ENCODE peak calls at places on chromosome 3, in seven cellular contexts. One of them, this sample, is unnamed.

GRCh38 chr3:181326637-181327223 is 337.2 kb upstream of the DNAJC19 start:
- DNase-seq in germinal center: peak; percentile 7
- DNase-seq in coronary artery: no peak
- DNase-seq in activated CD4-positive, alpha-beta T cell treated with anti-CD3 and anti-CD28 coated beads for 48 hours: no peak
- DNase-seq in DMS79: no peak
- DNase-seq in MCF 10A: peak; percentile 46
- DNase-seq in glomerular endothelial cell: peak; percentile 20
- DNase-seq in this sample: peak; percentile 6

GRCh38 chr3:49869525-49870126 is at the start of gene CAMKV:
- DNase-seq in DMS79: no peak
- DNase-seq in germinal center: peak; percentile 60
- DNase-seq in coronary artery: no peak
- DNase-seq in glomerular endothelial cell: no peak
- DNase-seq in MCF 10A: no peak
- DNase-seq in activated CD4-positive, alpha-beta T cell treated with anti-CD3 and anti-CD28 coated beads for 48 hours: peak; percentile 45
- DNase-seq in this sample: no peak

GRCh38 chr3:120497318-120497717 is 46.5 kb upstream of the FSTL1 start:
- DNase-seq in coronary artery: no peak
- DNase-seq in MCF 10A: peak; percentile 84
- DNase-seq in glomerular endothelial cell: no peak
- DNase-seq in germinal center: no peak
- DNase-seq in activated CD4-positive, alpha-beta T cell treated with anti-CD3 and anti-CD28 coated beads for 48 hours: no peak
- DNase-seq in DMS79: no peak
- DNase-seq in this sample: peak; percentile 85

GRCh38 chr3:50192689-50193141 is 1.3 kb downstream of the GNAT1 start:
- DNase-seq in germinal center: peak; percentile 85
- DNase-seq in DMS79: peak; percentile 26
- DNase-seq in MCF 10A: peak; percentile 68
- DNase-seq in activated CD4-positive, alpha-beta T cell treated with anti-CD3 and anti-CD28 coated beads for 48 hours: peak; percentile 90
- DNase-seq in glomerular endothelial cell: no peak
- DNase-seq in coronary artery: no peak
- DNase-seq in this sample: peak; percentile 46

GRCh38 chr3:135992072-135992471 is 26.5 kb downstream of the PPP2R3A start:
- DNase-seq in coronary artery: no peak
- DNase-seq in MCF 10A: peak; percentile 73
- DNase-seq in activated CD4-positive, alpha-beta T cell treated with anti-CD3 and anti-CD28 coated beads for 48 hours: no peak
- DNase-seq in germinal center: no peak
- DNase-seq in DMS79: no peak
- DNase-seq in glomerular endothelial cell: peak; percentile 77
- DNase-seq in this sample: peak; percentile 80

GRCh38 chr3:102827386-102827785 is 392.6 kb downstream of the ZPLD1 start:
- DNase-seq in glomerular endothelial cell: no peak
- DNase-seq in activated CD4-positive, alpha-beta T cell treated with anti-CD3 and anti-CD28 coated beads for 48 hours: no peak
- DNase-seq in DMS79: no peak
- DNase-seq in germinal center: no peak
- DNase-seq in coronary artery: no peak
- DNase-seq in MCF 10A: no peak
- DNase-seq in this sample: no peak

GRCh38 chr3:71131893-71132314 is 451.6 kb downstream of the FOXP1 start:
- DNase-seq in glomerular endothelial cell: no peak
- DNase-seq in DMS79: no peak
- DNase-seq in germinal center: no peak
- DNase-seq in MCF 10A: no peak
- DNase-seq in coronary artery: no peak
- DNase-seq in activated CD4-positive, alpha-beta T cell treated with anti-CD3 and anti-CD28 coated beads for 48 hours: no peak
- DNase-seq in this sample: no peak

GRCh38 chr3:176514297-176514696 is 683.0 kb downstream of the TBL1XR1 start:
- DNase-seq in germinal center: no peak
- DNase-seq in activated CD4-positive, alpha-beta T cell treated with anti-CD3 and anti-CD28 coated beads for 48 hours: peak; percentile 26
- DNase-seq in glomerular endothelial cell: peak; percentile 20
- DNase-seq in MCF 10A: peak; percentile 54
- DNase-seq in DMS79: no peak
- DNase-seq in coronary artery: no peak
- DNase-seq in this sample: peak; percentile 32